ENCODE peak calls at places on chromosomes 13 and 19, in nine cellular contexts. C is Peyer's patch; F is activated naive CD4-positive, alpha-beta T cell treated with Interleukin-2 at 50 U/mL for 16 hours; G is stimulated activated CD4-positive, alpha-beta T cell treated with anti-CD3 and anti-CD28 coated beads, TNF-alpha, amount 100 ng/mL, for 24 hours; P is stimulated activated effector memory CD8-positive, alpha-beta T cell treated with anti-CD3 and anti-CD28 coated beads, Interleukin-12 subunit alpha, Interleukin-12 subunit beta, amount 100 ng/mL, for 72 hours; V is pons; H is stimulated activated CD8-positive, alpha-beta memory T cell treated with anti-CD3 and anti-CD28 coated beads, Interleukin-2, amount 100 ng/mL, for 48 hours; B is CD4-positive, CD25-positive, alpha-beta regulatory T cell; D is brain microvascular endothelial cell. E is an unnamed sample.
A peak's percentile ranks its signal among the peaks of the same experiment; 100 is the strongest.

GRCh38 chr19:30676990-30677679 is 305.0 kb downstream of the ZNF536 start:
- DNase-seq in B (no peak), G (no peak), D (no peak), F (no peak), V (no peak), P (no peak), H (no peak), C (no peak), E (no peak)

GRCh38 chr13:64910061-64910460 is 2320.1 kb downstream of the PCDH9 start:
- DNase-seq in G (no peak), V (peak; percentile 36), F (no peak), P (no peak), H (no peak), C (no peak), B (no peak), D (no peak), E (no peak)

GRCh38 chr13:107835339-107836018 is 379.9 kb downstream of the LIG4 start:
- DNase-seq in G (no peak), V (no peak), P (no peak), D (peak; percentile 73), C (no peak), F (no peak), B (no peak), H (no peak), E (no peak)

GRCh38 chr19:11196406-11197287 is 698 bp downstream of the KANK2 start:
- DNase-seq in V (no peak), C (no peak), D (no peak), P (no peak), G (no peak), H (no peak), F (no peak), B (no peak), E (peak; percentile 59)

GRCh38 chr13:30107126-30107525 is 200.2 kb downstream of the KATNAL1 start:
- DNase-seq in D (no peak), F (no peak), G (no peak), C (no peak), V (peak; percentile 57), P (no peak), B (no peak), H (no peak), E (no peak)

GRCh38 chr13:48112896-48113525 is 18.1 kb upstream of the MED4 start:
- DNase-seq in G (no peak), B (no peak), C (no peak), F (no peak), P (no peak), D (peak; percentile 27), V (no peak), H (no peak), E (no peak)

GRCh38 chr19:2302319-2303208 is 5.4 kb downstream of the LINGO3 start:
- DNase-seq in G (no peak), D (peak; percentile 35), V (no peak), B (no peak), F (no peak), P (no peak), H (no peak), C (peak; percentile 77), E (peak; percentile 72)

GRCh38 chr19:44846455-44847143 is 502 bp downstream of the NECTIN2 start:
- DNase-seq in G (no peak), V (no peak), C (no peak), F (no peak), D (peak; percentile 16), H (no peak), P (no peak), B (no peak), E (peak; percentile 56)

GRCh38 chr13:113874177-113874576 is 10.3 kb upstream of the GAS6 start:
- DNase-seq in C (no peak), V (no peak), H (no peak), G (no peak), P (no peak), B (no peak), D (no peak), F (no peak), E (no peak)

GRCh38 chr13:109922518-109922917 is 136.1 kb upstream of the IRS2 start:
- DNase-seq in B (no peak), P (no peak), V (no peak), G (no peak), D (no peak), H (no peak), F (no peak), C (no peak), E (no peak)

GRCh38 chr13:103996733-103997132 is 930.5 kb upstream of the SLC10A2 start:
- DNase-seq in V (no peak), P (no peak), C (no peak), F (no peak), H (no peak), B (no peak), G (no peak), D (no peak), E (no peak)

GRCh38 chr13:102395174-102395573 is 6.7 kb downstream of the FGF14 start:
- DNase-seq in D (no peak), P (no peak), G (no peak), H (no peak), V (no peak), B (no peak), C (no peak), F (no peak), E (no peak)

GRCh38 chr19:11227201-11227886 is 12.1 kb upstream of the ANGPTL8 start:
- DNase-seq in F (no peak), G (no peak), C (no peak), B (no peak), D (no peak), H (peak; percentile 21), P (no peak), V (no peak), E (no peak)

GRCh38 chr19:33005440-33005839 is 33.4 kb downstream of the FAAP24 start:
- DNase-seq in D (no peak), V (no peak), P (no peak), B (no peak), G (no peak), F (no peak), H (no peak), C (no peak), E (no peak)

GRCh38 chr13:33817513-33817842 is 471 bp upstream of the RFC3 start:
- DNase-seq in P (no peak), B (no peak), D (no peak), C (no peak), H (no peak), G (no peak), V (no peak), F (no peak), E (no peak)

E was measured in left cardiac atrium.